ENCODE peak calls at places on chromosome 13, in seven cellular contexts. N is body of pancreas, S is mammary epithelial cell, B is iPS-NIHi11, F is Peyer's patch, Z is progenitor cell of endocrine pancreas, U is neural crest cell. T is an unnamed sample.

GRCh38 chr13:89688908-89689307 is 1658.6 kb upstream of the MIR17HG start:
- DNase-seq in N (peak), S (no peak), B (no peak), F (no peak), Z (no peak), U (no peak), T (no peak)

GRCh38 chr13:75120071-75120470 is 361.9 kb downstream of the TBC1D4 start:
- DNase-seq in N (no peak), S (no peak), B (no peak), F (no peak), Z (no peak), U (no peak), T (no peak)

GRCh38 chr13:43838909-43839308 is 40.6 kb downstream of the CCDC122 start:
- DNase-seq in N (no peak), S (no peak), B (no peak), F (no peak), Z (no peak), U (no peak), T (no peak)

GRCh38 chr13:106858910-106859309 is 291.0 kb upstream of the ARGLU1 start:
- DNase-seq in N (no peak), S (no peak), B (peak), F (no peak), Z (no peak), U (no peak), T (peak)

GRCh38 chr13:111927181-111927540 is 139.8 kb upstream of the SOX1 start:
- DNase-seq in N (no peak), S (no peak), B (no peak), F (no peak), Z (no peak), U (no peak), T (no peak)

GRCh38 chr13:75250526-75251183 is 231.3 kb downstream of the TBC1D4 start:
- DNase-seq in N (no peak), S (peak), B (no peak), F (no peak), Z (no peak), U (no peak), T (no peak)

GRCh38 chr13:27125357-27126282 is 46.0 kb downstream of the USP12 start:
- DNase-seq in N (no peak), S (peak), B (no peak), F (no peak), Z (no peak), U (no peak), T (no peak)

GRCh38 chr13:50319603-50320296 is 304.5 kb downstream of the KCNRG start:
- DNase-seq in N (peak), S (peak), B (no peak), F (no peak), Z (no peak), U (no peak), T (no peak)

GRCh38 chr13:90003566-90003965 is 1343.9 kb upstream of the MIR17HG start:
- DNase-seq in N (no peak), S (no peak), B (no peak), F (no peak), Z (no peak), U (no peak), T (no peak)

GRCh38 chr13:41652735-41653361 is 195.5 kb downstream of the RGCC start:
- DNase-seq in N (peak), S (peak), B (no peak), F (peak), Z (no peak), U (peak), T (peak)

GRCh38 chr13:104949840-104950805 is 1585.3 kb downstream of the EFNB2 start:
- DNase-seq in N (no peak), S (no peak), B (no peak), F (no peak), Z (no peak), U (no peak), T (no peak)

GRCh38 chr13:42211704-42212103 is 60.2 kb upstream of the AKAP11 start:
- DNase-seq in N (no peak), S (peak), B (no peak), F (no peak), Z (no peak), U (no peak), T (no peak)

GRCh38 chr13:104823709-104824108 is 1711.8 kb downstream of the EFNB2 start:
- DNase-seq in N (no peak), S (no peak), B (no peak), F (no peak), Z (no peak), U (no peak), T (no peak)

GRCh38 chr13:48876289-48876688 is 99.4 kb upstream of the FNDC3A start:
- DNase-seq in N (no peak), S (no peak), B (peak), F (no peak), Z (no peak), U (no peak), T (peak)

GRCh38 chr13:114119196-114119595 is 13.2 kb downstream of the RASA3 start:
- DNase-seq in N (peak), S (peak), B (peak), F (no peak), Z (no peak), U (no peak), T (peak)

GRCh38 chr13:113050856-113051431 is 54.6 kb upstream of the F7 start:
- DNase-seq in N (no peak), S (no peak), B (peak), F (no peak), Z (no peak), U (no peak), T (peak)

GRCh38 chr13:24038846-24039330 is 121.6 kb upstream of the SPATA13 start:
- DNase-seq in N (peak), S (peak), B (no peak), F (no peak), Z (no peak), U (peak), T (no peak)

GRCh38 chr13:73000027-73000674 is 58.7 kb upstream of the KLF5 start:
- DNase-seq in N (no peak), S (peak), B (no peak), F (no peak), Z (no peak), U (no peak), T (no peak)

GRCh38 chr13:97493471-97493870 is 59.5 kb downstream of the RAP2A start:
- DNase-seq in N (no peak), S (no peak), B (no peak), F (no peak), Z (no peak), U (no peak), T (no peak)

T was measured in H7.